ENCODE peak calls at places on chromosomes 7 and 10, in nine cellular contexts. M is erythroblast; E is stimulated activated CD4-positive, alpha-beta T cell treated with anti-CD3 and anti-CD28 coated beads, Interleukin-12 subunit alpha, Interleukin-12 subunit beta, amount 100 ng/mL, for 4 hours; W is AG08395; Z is cerebellum; O is stimulated activated CD8-positive, alpha-beta memory T cell treated with anti-CD3 and anti-CD28 coated beads, Interleukin-12 subunit alpha, Interleukin-12 subunit beta, amount 100 ng/mL, for 4 hours; D is chondrocyte; J is HT-29; Y is NCI-H460. C is an unnamed sample.

GRCh38 chr10:44576715-44577191 is 191.9 kb upstream of the CXCL12 start:
- DNase-seq in M (no peak), E (no peak), W (peak), Z (no peak), O (no peak), D (no peak), J (no peak), Y (no peak), C (no peak)

GRCh38 chr7:95686109-95686508 is 86.2 kb upstream of the DYNC1I1 start:
- DNase-seq in M (peak), E (no peak), W (peak), Z (no peak), O (no peak), D (no peak), J (peak), Y (peak), C (no peak)

GRCh38 chr7:70568674-70569334 is 563.1 kb upstream of the GALNT17 start:
- DNase-seq in M (no peak), E (no peak), W (no peak), Z (no peak), O (no peak), D (no peak), J (no peak), Y (no peak), C (no peak)

GRCh38 chr10:27719052-27719451 is 26.6 kb downstream of the MKX start:
- DNase-seq in M (no peak), E (no peak), W (no peak), Z (no peak), O (no peak), D (no peak), J (no peak), Y (no peak), C (no peak)

GRCh38 chr10:27319752-27320561 is 79.4 kb upstream of the ACBD5 start:
- DNase-seq in M (no peak), E (peak), W (peak), Z (peak), O (peak), D (no peak), J (peak), Y (no peak), C (no peak)

GRCh38 chr10:131936756-131937155 is 35.9 kb downstream of the PPP2R2D start:
- DNase-seq in M (no peak), E (no peak), W (no peak), Z (no peak), O (no peak), D (peak), J (no peak), Y (no peak), C (no peak)

GRCh38 chr7:95547356-95547755 is 49.0 kb downstream of the PDK4 start:
- DNase-seq in M (no peak), E (no peak), W (no peak), Z (no peak), O (no peak), D (no peak), J (no peak), Y (no peak), C (no peak)

GRCh38 chr10:104300002-104300735 is 31.2 kb downstream of the GSTO2 start:
- DNase-seq in M (no peak), E (no peak), W (peak), Z (no peak), O (no peak), D (no peak), J (no peak), Y (peak), C (no peak)

GRCh38 chr7:22723171-22723601 is 3.8 kb upstream of the IL6 start:
- DNase-seq in M (no peak), E (no peak), W (peak), Z (no peak), O (no peak), D (no peak), J (no peak), Y (no peak), C (no peak)

GRCh38 chr7:34603711-34604444 is 54.1 kb upstream of the NPSR1 start:
- DNase-seq in M (no peak), E (no peak), W (no peak), Z (peak), O (no peak), D (no peak), J (no peak), Y (no peak), C (no peak)

GRCh38 chr10:90047243-90047729 is 345.9 kb downstream of the KIF20B start:
- DNase-seq in M (no peak), E (no peak), W (no peak), Z (no peak), O (no peak), D (no peak), J (peak), Y (no peak), C (no peak)

GRCh38 chr7:48251766-48252165 is 80.5 kb downstream of the ABCA13 start:
- DNase-seq in M (no peak), E (no peak), W (no peak), Z (no peak), O (no peak), D (no peak), J (no peak), Y (no peak), C (no peak)

GRCh38 chr10:126012485-126012884 is 116.1 kb downstream of the FANK1 start:
- DNase-seq in M (no peak), E (no peak), W (peak), Z (no peak), O (no peak), D (no peak), J (no peak), Y (no peak), C (no peak)

GRCh38 chr10:52526251-52526823 is 212.3 kb downstream of the DKK1 start:
- DNase-seq in M (no peak), E (no peak), W (peak), Z (no peak), O (no peak), D (no peak), J (no peak), Y (no peak), C (no peak)

GRCh38 chr7:157786375-157787274 is 449.8 kb downstream of the DNAJB6 start:
- DNase-seq in M (no peak), E (no peak), W (no peak), Z (no peak), O (no peak), D (no peak), J (no peak), Y (no peak), C (no peak)

GRCh38 chr7:93883078-93883916 is 7.3 kb downstream of the TFPI2 start:
- DNase-seq in M (no peak), E (no peak), W (no peak), Z (no peak), O (no peak), D (no peak), J (no peak), Y (no peak), C (no peak)

GRCh38 chr10:124288928-124289921 is 129.5 kb downstream of the OAT start:
- DNase-seq in M (no peak), E (no peak), W (no peak), Z (no peak), O (no peak), D (peak), J (no peak), Y (no peak), C (no peak)

GRCh38 chr10:44387853-44388251 is 3.0 kb upstream of the CXCL12 start:
- DNase-seq in M (no peak), E (no peak), W (no peak), Z (no peak), O (no peak), D (peak), J (no peak), Y (no peak), C (no peak)

GRCh38 chr7:2008101-2008935 is 224.4 kb downstream of the MAD1L1 start:
- DNase-seq in M (no peak), E (no peak), W (no peak), Z (no peak), O (no peak), D (peak), J (no peak), Y (no peak), C (no peak)

GRCh38 chr10:86400705-86401587 is 34.4 kb upstream of the GRID1 start:
- DNase-seq in M (peak), E (peak), W (peak), Z (peak), O (peak), D (peak), J (peak), Y (peak), C (no peak)

GRCh38 chr10:113435881-113436280 is 117.0 kb upstream of the HABP2 start:
- DNase-seq in M (no peak), E (no peak), W (peak), Z (no peak), O (no peak), D (no peak), J (no peak), Y (no peak), C (no peak)

GRCh38 chr7:76340617-76341131 is 18.1 kb downstream of the YWHAG start:
- DNase-seq in M (peak), E (no peak), W (peak), Z (no peak), O (no peak), D (no peak), J (no peak), Y (no peak), C (no peak)